ENCODE peak calls at places on chromosomes 13 and 19, in four cellular contexts. G is progenitor cell of endocrine pancreas; H is activated CD8-positive, alpha-beta T cell treated with anti-CD3 and anti-CD28 coated beads, Interleukin-2, amount 10 ng/mL, durations not matched to agents 7 days and 5 days; W is stimulated activated CD8-positive, alpha-beta memory T cell treated with anti-CD3 and anti-CD28 coated beads, Interleukin-7, amount 100 ng/mL, for 24 hours. L is an unnamed sample.

GRCh38 chr13:109436841-109437240 is 349.5 kb downstream of the IRS2 start:
- DNase-seq in W (no peak), H (no peak), G (no peak), L (no peak)

GRCh38 chr19:55600336-55601028 is 394 bp downstream of the ZNF524 start:
- DNase-seq in W (peak; percentile 40), G (peak; percentile 83), H (peak; percentile 76), L (peak; percentile 89)

GRCh38 chr13:48532146-48532472 is 771 bp downstream of the RCBTB2 start:
- DNase-seq in W (no peak), H (no peak), G (no peak), L (no peak)

GRCh38 chr19:6599866-6600454 is 9.0 kb upstream of the CD70 start:
- DNase-seq in H (no peak), G (no peak), W (no peak), L (no peak)

GRCh38 chr13:44627441-44627840 is 51.3 kb upstream of the TSC22D1 start:
- DNase-seq in W (no peak), H (no peak), G (no peak), L (no peak)

GRCh38 chr19:40465025-40465780 is at the start of gene BLVRB:
- DNase-seq in G (no peak), H (peak; percentile 54), W (no peak), L (no peak)

GRCh38 chr13:28059214-28059613 is 41.2 kb downstream of the FLT3 start:
- DNase-seq in H (peak; percentile 57), W (peak; percentile 21), G (no peak), L (peak; percentile 36)

GRCh38 chr13:96984061-96984508 is 10.2 kb downstream of the OXGR1 start:
- DNase-seq in G (no peak), W (no peak), H (peak; percentile 24), L (peak; percentile 70)

GRCh38 chr19:39916851-39917396 is 17.5 kb downstream of the FCGBP start:
- DNase-seq in G (no peak), H (no peak), W (no peak), L (no peak)

GRCh38 chr19:40486017-40486416 is 19.2 kb downstream of the SPTBN4 start:
- DNase-seq in W (no peak), G (no peak), H (no peak), L (no peak)

GRCh38 chr19:5103061-5103701 is 134.3 kb downstream of the KDM4B start:
- DNase-seq in W (no peak), G (no peak), H (no peak), L (no peak)

GRCh38 chr19:2239771-2240770 is 3.4 kb downstream of the SF3A2 start:
- DNase-seq in G (no peak), W (no peak), H (peak; percentile 71), L (peak; percentile 72)

GRCh38 chr13:99812611-99813010 is 159.0 kb downstream of the ZIC5 start:
- DNase-seq in H (no peak), W (no peak), G (no peak), L (no peak)

GRCh38 chr13:95276119-95276505 is 25.1 kb downstream of the ABCC4 start:
- DNase-seq in W (no peak), G (no peak), H (no peak), L (no peak)